ENCODE peak calls at places on chromosome 21, in ten cellular contexts. Y is lung microvascular endothelial cell; Z is MV-4-11; F is fibroblast of mammary gland; T is GF-D8; S is trophoblast cell; O is activated T-helper 1 cell treated with anti-CD3 and anti-CD28 coated beads, Interleukin-12 subunit alpha, Interleukin-12 subunit beta, Interleukin-2, Interleukin-4 antibody, amounts not matched to agents 30 ng/mL and 10 ng/mL and 1 ng/mL, durations not matched to agents 14 hours and 24 hours and 36 hours; V is SJSA1; M is stimulated activated CD8-positive, alpha-beta memory T cell treated with anti-CD3 and anti-CD28 coated beads, Interleukin-2, amount 100 ng/mL, for 1 hour; J is DMS153. C is an unnamed sample.
A peak's percentile ranks its signal among the peaks of the same experiment; 100 is the strongest.

GRCh38 chr21:42536601-42537000 is 22.9 kb downstream of the SLC37A1 start:
- DNase-seq in Y (no peak), J (no peak), S (no peak), T (no peak), Z (no peak), F (no peak), V (no peak), M (no peak), O (no peak), C (no peak)

GRCh38 chr21:38847556-38847955 is 41.8 kb downstream of the ETS2 start:
- DNase-seq in O (no peak), M (no peak), J (no peak), F (no peak), Y (peak; percentile 15), Z (no peak), V (no peak), T (no peak), S (no peak), C (no peak)

GRCh38 chr21:39094847-39095525 is 88.3 kb downstream of the PSMG1 start:
- DNase-seq in S (peak; percentile 39), Y (no peak), Z (peak; percentile 54), O (no peak), F (peak; percentile 37), M (no peak), V (no peak), J (no peak), T (no peak), C (no peak)

GRCh38 chr21:37060296-37060695 is 12.6 kb downstream of the PIGP start:
- DNase-seq in M (no peak), V (peak; percentile 96), F (peak; percentile 99), J (peak; percentile 99), Y (peak; percentile 12), O (no peak), S (peak; percentile 42), Z (peak; percentile 79), T (no peak), C (no peak)

GRCh38 chr21:22106720-22107410 is 1108.7 kb downstream of the NCAM2 start:
- DNase-seq in O (no peak), Y (no peak), F (no peak), T (no peak), M (no peak), J (no peak), V (no peak), Z (no peak), S (no peak), C (no peak)

GRCh38 chr21:42164064-42164789 is 54.7 kb upstream of the ABCG1 start:
- DNase-seq in F (no peak), V (peak; percentile 50), O (peak; percentile 46), Y (peak; percentile 75), M (peak; percentile 24), S (peak; percentile 38), Z (peak; percentile 51), J (peak; percentile 31), T (no peak), C (peak; percentile 64)

GRCh38 chr21:35215870-35216269 is 166.8 kb upstream of the RUNX1 start:
- DNase-seq in J (no peak), S (no peak), O (no peak), F (no peak), T (no peak), Z (no peak), Y (no peak), M (no peak), V (no peak), C (no peak)

GRCh38 chr21:35291963-35292627 is 243.0 kb upstream of the RUNX1 start:
- DNase-seq in M (no peak), Z (peak; percentile 8), F (peak; percentile 7), T (no peak), J (peak; percentile 5), V (no peak), O (no peak), Y (no peak), S (no peak), C (no peak)

GRCh38 chr21:44434568-44434925 is 20.8 kb upstream of the LRRC3 start:
- DNase-seq in T (no peak), V (no peak), S (no peak), M (no peak), F (no peak), Y (no peak), O (no peak), Z (no peak), J (no peak), C (no peak)